ENCODE peak calls at places on chromosomes 12 and 14, in ten cellular contexts. W is effector memory CD4-positive, alpha-beta T cell; H is astrocyte; V is HepG2; S is NT2/D1; P is adrenal gland; K is GM23248; D is IMR-90; M is adipocyte; R is OCI-LY7. F is an unnamed sample. For H3K9me3 and H3K4me1, the result is how much of the 10 kb centered on the place peaks cover.

GRCh38 chr12:58139894-58140293 is 198.5 kb downstream of the ATP23 start:
- DNase-seq in D (no peak), P (no peak), M (no peak), R (no peak), S (peak), H (no peak), V (no peak), W (no peak), K (no peak), F (no peak)

GRCh38 chr12:47394070-47394469 is 311.8 kb downstream of the RPAP3 start:
- DNase-seq in R (no peak), M (no peak), P (no peak), V (no peak), H (peak), D (no peak), S (no peak), W (no peak), K (no peak), F (no peak)

GRCh38 chr12:4119157-4119761 is 154.3 kb upstream of the CCND2 start:
- DNase-seq in D (no peak), R (no peak), K (no peak), W (no peak), V (no peak), S (no peak), P (no peak), M (no peak), H (no peak), F (no peak)

GRCh38 chr14:57086271-57087162 is 182.2 kb downstream of the EXOC5 start:
- DNase-seq in P (no peak), M (no peak), H (no peak), R (no peak), K (no peak), W (no peak), S (peak), V (no peak), D (no peak), F (no peak)

GRCh38 chr12:88393017-88393767 is 187.1 kb downstream of the KITLG start:
- DNase-seq in K (peak), S (peak), H (peak), V (peak), P (no peak), D (peak), W (no peak), M (peak), R (peak), F (no peak)

GRCh38 chr12:59973515-59973914 is 377.7 kb downstream of the SLC16A7 start:
- DNase-seq in P (no peak), H (peak), K (peak), D (peak), M (peak), W (no peak), R (no peak), S (no peak), V (no peak), F (no peak)

GRCh38 chr14:103066399-103066798 is 9.1 kb upstream of the CDC42BPB start:
- DNase-seq in S (no peak), R (no peak), V (peak), W (no peak), P (peak), H (no peak), K (no peak), M (no peak), D (no peak), F (no peak)

GRCh38 chr14:38197001-38197760 is 10.5 kb upstream of the SSTR1 start:
- DNase-seq in P (no peak), V (no peak), R (peak), S (no peak), M (peak), K (peak), H (no peak), W (no peak), D (peak), F (no peak)

GRCh38 chr12:55847603-55848329 is 5.0 kb upstream of the MMP19 start:
- DNase-seq in H (peak), W (no peak), M (peak), R (no peak), V (peak), S (no peak), D (peak), P (peak), K (peak), F (peak)

GRCh38 chr14:39617537-39617936 is 185.3 kb upstream of the FBXO33 start:
- DNase-seq in H (no peak), M (no peak), W (no peak), V (no peak), S (no peak), D (no peak), R (no peak), P (no peak), K (no peak), F (no peak)

GRCh38 chr12:64218597-64218996 is 3.5 kb downstream of the KICS2 start:
- DNase-seq in V (no peak), K (no peak), P (no peak), R (no peak), W (no peak), D (no peak), H (no peak), S (no peak), M (no peak), F (no peak)

GRCh38 chr14:51302319-51303030 is 62.4 kb downstream of the TMX1 start:
- DNase-seq in K (no peak), P (no peak), S (no peak), V (no peak), W (no peak), H (peak), M (peak), D (no peak), R (no peak), F (no peak)

GRCh38 chr14:74362361-74362915 is 14.2 kb downstream of the VRTN start:
- DNase-seq in K (peak), H (peak), R (peak), P (peak), V (peak), W (peak), D (peak), S (peak), M (peak), F (peak)

GRCh38 chr14:90450667-90451066 is 53.8 kb downstream of the CALM1 start:
- DNase-seq in S (no peak), R (no peak), H (no peak), M (no peak), W (no peak), V (no peak), P (peak), D (no peak), K (no peak), F (no peak)

GRCh38 chr12:114141916-114142564 is 175.9 kb upstream of the RBM19 start:
- DNase-seq in S (no peak), V (no peak), R (no peak), M (no peak), H (no peak), D (no peak), K (no peak), W (no peak), P (no peak), F (no peak)

GRCh38 chr12:54654926-54655325 is 6.8 kb upstream of the DCD start:
- DNase-seq in D (no peak), W (no peak), V (no peak), M (no peak), R (no peak), K (no peak), P (no peak), H (no peak), S (peak), F (peak)

GRCh38 chr12:52186135-52186840 is 5.5 kb downstream of the KRT80 start:
- DNase-seq in W (no peak), V (peak), D (peak), P (no peak), H (peak), R (no peak), K (peak), M (peak), S (peak), F (no peak)

GRCh38 chr14:24058260-24058950 is 6.6 kb downstream of the CARMIL3 start:
- DNase-seq in V (peak), S (no peak), R (peak), P (peak), W (no peak), H (peak), K (peak), D (peak), M (peak), F (peak)

GRCh38 chr14:20684662-20685456 is 499 bp downstream of the RNASE4 start:
- DNase-seq in V (peak), K (peak), R (no peak), M (peak), S (no peak), D (peak), H (peak), W (no peak), P (no peak), F (peak)

GRCh38 chr12:51887476-51888315 is at the start of gene ANKRD33:
- DNase-seq in H (no peak), S (no peak), D (no peak), W (no peak), P (peak), R (no peak), M (no peak), V (no peak), K (peak), F (peak)

GRCh38 chr14:75450381-75451276 is 22.8 kb downstream of the JDP2 start:
- DNase-seq in H (peak), V (peak), M (peak), P (peak), W (no peak), K (peak), R (no peak), S (no peak), D (peak), F (no peak)

GRCh38 chr12:100672075-100672592 is 98.7 kb downstream of the GAS2L3 start:
- DNase-seq in K (peak), M (peak), H (no peak), P (no peak), R (peak), D (no peak), W (no peak), V (peak), S (no peak), F (peak)

GRCh38 chr14:58637040-58637390 is 747 bp upstream of the DACT1 start:
- DNase-seq in H (peak), K (peak), M (peak), D (peak), S (no peak), W (no peak), V (no peak), P (peak), R (no peak), F (peak)

GRCh38 chr14:32622742-32623141 is 293.6 kb downstream of the AKAP6 start:
- DNase-seq in M (no peak), H (no peak), V (no peak), P (no peak), S (no peak), K (no peak), D (no peak), R (peak), W (no peak), F (no peak)

GRCh38 chr12:9940370-9940769 is 8.2 kb upstream of the CLEC2A start:
- DNase-seq in D (peak), W (no peak), K (peak), R (peak), M (peak), H (no peak), S (peak), V (no peak), P (no peak), F (no peak)

GRCh38 chr12:74801625-74802024 is 264.0 kb downstream of the ATXN7L3B start:
- DNase-seq in V (no peak), S (no peak), D (no peak), M (peak), H (no peak), P (no peak), K (no peak), R (no peak), W (no peak), F (no peak)

GRCh38 chr12:115771065-115771464 is 506.4 kb downstream of the MED13L start:
- DNase-seq in V (peak), K (peak), D (no peak), R (no peak), H (no peak), P (no peak), W (no peak), S (no peak), M (peak), F (no peak)

GRCh38 chr12:10069099-10069498 is 29.7 kb downstream of the CLEC1A start:
- DNase-seq in K (peak), M (no peak), W (no peak), P (no peak), V (no peak), S (no peak), D (peak), R (no peak), H (peak), F (no peak)

GRCh38 chr12:66190519-66191406 is 1.7 kb downstream of the IRAK3 start:
- DNase-seq in R (no peak), W (no peak), H (no peak), M (no peak), D (peak), V (no peak), S (no peak), K (peak), P (no peak), F (no peak)

GRCh38 chr12:10701226-10701681 is 21.9 kb downstream of the YBX3 start:
- DNase-seq in W (no peak), H (no peak), P (no peak), V (no peak), K (peak), R (no peak), M (peak), D (no peak), S (no peak), F (no peak)

GRCh38 chr14:100306256-100306505 is at the start of gene SLC25A29:
- DNase-seq in V (no peak), S (no peak), R (no peak), H (no peak), K (no peak), M (no peak), W (no peak), P (no peak), D (no peak), F (no peak)

GRCh38 chr14:68871392-68871791 is 78.5 kb upstream of the ZFP36L1 start:
- DNase-seq in D (no peak), H (no peak), V (no peak), R (no peak), K (no peak), P (no peak), S (no peak), M (no peak), W (no peak), F (no peak)

GRCh38 chr12:122837306-122838265 is 2.3 kb downstream of the HIP1R start:
- DNase-seq in V (peak), H (no peak), W (no peak), M (no peak), D (no peak), K (no peak), P (no peak), S (no peak), R (peak), F (peak)

GRCh38 chr12:50610171-50610570 is 105.4 kb downstream of the DIP2B start:
- DNase-seq in S (no peak), V (no peak), R (no peak), M (no peak), K (no peak), H (no peak), W (no peak), D (no peak), P (no peak), F (no peak)

GRCh38 chr12:91778938-91779400 is 366.7 kb downstream of the BTG1 start:
- DNase-seq in K (peak), W (peak), R (no peak), V (peak), D (peak), H (peak), P (peak), S (peak), M (peak), F (no peak)

GRCh38 chr12:91772411-91772810 is 373.2 kb downstream of the BTG1 start:
- DNase-seq in R (no peak), D (peak), H (peak), S (no peak), K (no peak), M (no peak), P (no peak), W (no peak), V (no peak), F (no peak)

GRCh38 chr12:91777268-91777997 is 368.2 kb downstream of the BTG1 start:
- DNase-seq in S (no peak), D (peak), K (peak), P (no peak), R (no peak), V (peak), H (peak), M (no peak), W (no peak), F (no peak)

GRCh38 chr12:91778091-91778819 is 367.4 kb downstream of the BTG1 start:
- DNase-seq in D (peak), W (no peak), P (no peak), V (no peak), R (peak), M (no peak), S (no peak), H (peak), K (peak), F (no peak)

GRCh38 chr12:91774471-91774921 is 371.1 kb downstream of the BTG1 start:
- DNase-seq in R (no peak), S (no peak), P (peak), D (peak), M (peak), V (no peak), H (peak), W (no peak), K (peak), F (no peak)
- H3K4me3 ChIP-seq in R (no peak), S (no peak), P (no peak), D (peak), M (peak), V (no peak), H (no peak), W (no peak), K (peak), F (no peak)

GRCh38 chr14:105797546-105797945 is 271.2 kb downstream of the TMEM121 start:
- DNase-seq in D (no peak), H (no peak), V (no peak), W (no peak), K (no peak), M (no peak), P (no peak), S (no peak), R (no peak), F (no peak)
- H3K9me3 ChIP-seq in D (under half), H (under half), V (under half), W (under half), K (under half), M (under half), P (under half), S (under half), R (under half), F (under half)

DNA sequence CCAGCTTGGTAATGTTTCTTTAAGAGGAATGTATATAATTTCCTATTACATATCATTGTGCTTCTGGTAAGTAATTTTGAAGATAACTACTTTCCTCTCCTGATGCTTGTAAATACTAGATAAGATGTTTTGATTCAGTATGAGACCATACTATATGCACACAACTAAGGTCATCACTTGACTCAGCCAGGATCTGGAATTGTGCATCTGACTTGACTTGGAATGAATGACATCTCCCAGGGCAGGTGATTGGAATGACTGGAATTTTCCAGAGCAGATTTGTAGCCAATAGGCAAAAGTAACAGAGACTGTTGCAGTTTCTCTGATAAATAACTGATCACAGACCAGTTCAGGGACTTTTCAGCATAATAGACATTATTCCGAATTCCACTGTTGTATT is 11.1 kb downstream of the BEST3 start:
- DNase-seq in P (no peak), S (no peak), D (peak), W (no peak), R (no peak), V (peak), H (peak), K (peak), M (peak), F (no peak)
- H3K4me1 ChIP-seq in P (under half), S (under half), D (under half), W (under half), R (under half), V (under half), H (under half), K (under half), M (under half), F (under half)

GRCh38 chr14:22489247-22489551 is 99.8 kb downstream of the DAD1 start:
- DNase-seq in P (no peak), M (no peak), S (no peak), K (no peak), V (no peak), W (no peak), H (no peak), D (no peak), R (no peak), F (no peak)
- H3K4me3 ChIP-seq in P (no peak), M (no peak), S (no peak), K (no peak), V (no peak), W (no peak), H (no peak), D (no peak), R (peak), F (no peak)

DNA sequence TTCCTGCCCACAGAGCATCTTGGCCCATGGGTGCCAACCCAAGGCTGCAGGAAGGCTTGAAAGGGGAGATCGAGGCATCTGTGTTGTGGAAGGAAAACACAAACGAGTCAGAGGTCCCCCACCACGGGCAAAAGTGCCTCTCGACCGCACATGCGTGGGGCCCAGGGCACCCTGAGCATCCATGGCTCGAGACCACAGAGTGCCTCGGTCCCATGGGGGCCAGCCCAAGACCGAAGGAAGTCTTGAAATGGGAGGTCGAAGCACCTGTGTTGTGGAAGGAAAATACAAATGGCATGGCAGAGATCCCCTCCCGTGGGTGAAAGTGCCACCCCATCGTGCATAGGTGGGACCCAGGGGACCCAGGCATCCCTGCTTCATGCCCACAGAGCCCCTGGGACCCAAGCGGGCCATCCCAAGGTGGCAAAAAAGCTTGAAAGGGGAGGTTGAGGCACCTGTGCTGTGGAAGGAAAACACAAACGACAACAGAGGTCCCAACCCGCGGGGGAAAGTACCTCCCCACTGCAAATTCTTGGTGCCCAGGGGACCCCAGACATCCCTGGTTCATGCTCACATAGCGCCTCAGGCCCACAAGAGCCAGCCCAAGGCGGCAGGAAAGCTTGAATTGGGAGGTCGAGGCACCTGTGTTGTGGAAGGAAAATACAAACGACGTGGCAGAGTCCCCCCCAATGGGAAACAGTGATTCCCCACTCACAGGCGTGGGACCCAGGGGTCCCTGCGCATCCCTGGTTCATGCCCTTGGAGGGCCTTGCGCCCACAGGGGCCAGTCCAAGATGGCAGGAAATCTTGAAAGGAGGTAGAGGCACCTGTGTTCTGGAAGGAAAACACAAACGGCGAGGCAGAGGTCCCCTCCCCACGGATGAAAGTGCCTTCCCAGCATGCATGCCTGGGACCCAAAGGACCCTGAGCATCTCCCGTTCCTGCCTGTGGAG is 373.0 kb downstream of the ALG10 start:
- DNase-seq in R (no peak), P (peak), W (no peak), M (no peak), S (no peak), D (no peak), V (no peak), H (no peak), K (no peak), F (no peak)
- H3K9me3 ChIP-seq in R (under half), P (under half), W (under half), M (under half), S (under half), D (half or more), V (under half), H (under half), K (under half), F (under half)

GRCh38 chr12:32515137-32515860 is 115.9 kb downstream of the FGD4 start:
- DNase-seq in W (no peak), R (peak), K (no peak), P (no peak), V (no peak), S (no peak), M (no peak), D (no peak), H (no peak), F (no peak)
- H3K4me1 ChIP-seq in W (under half), R (under half), K (under half), P (under half), V (under half), S (under half), M (under half), D (under half), H (under half), F (under half)

GRCh38 chr12:132492522-132492921 is 2.6 kb downstream of the FBRSL1 start:
- DNase-seq in D (no peak), R (no peak), V (no peak), W (no peak), M (no peak), P (peak), K (no peak), S (no peak), H (no peak), F (no peak)
- H3K4me3 ChIP-seq in D (no peak), R (no peak), V (peak), W (peak), M (no peak), P (no peak), K (no peak), S (no peak), H (no peak), F (peak)

GRCh38 chr14:43790681-43791080 is 716.4 kb downstream of the FSCB start:
- DNase-seq in P (peak), R (no peak), M (no peak), H (no peak), W (no peak), K (no peak), D (no peak), V (no peak), S (no peak), F (no peak)
- H3K9me3 ChIP-seq in P (under half), R (under half), M (under half), H (under half), W (under half), K (under half), D (under half), V (under half), S (under half), F (under half)

F was measured in HAP-1.